ENCODE peak calls at places on chromosome 7, in five cellular contexts. G, P, K, C and N are unnamed samples.

GRCh38 chr7:44283381-44284211 is 41.8 kb downstream of the CAMK2B start:
- DNase-seq in G (no peak), P (no peak), K (peak), C (no peak), N (no peak)

GRCh38 chr7:133695976-133696531 is 431.1 kb upstream of the LRGUK start:
- DNase-seq in G (no peak), P (no peak), K (no peak), C (no peak), N (no peak)

GRCh38 chr7:107913846-107914245 is 22.9 kb downstream of the DLD start:
- DNase-seq in G (no peak), P (no peak), K (no peak), C (no peak), N (no peak)

GRCh38 chr7:42993038-42993437 is 60.9 kb downstream of the MRPL32 start:
- DNase-seq in G (no peak), P (no peak), K (no peak), C (no peak), N (no peak)

GRCh38 chr7:82441916-82442478 is 1.6 kb downstream of the CACNA2D1 start:
- DNase-seq in G (no peak), P (no peak), K (no peak), C (peak), N (no peak)

GRCh38 chr7:107230334-107230733 is 61.5 kb downstream of the HBP1 start:
- DNase-seq in G (no peak), P (no peak), K (no peak), C (no peak), N (no peak)

GRCh38 chr7:55977831-55978230 is 13.4 kb downstream of the NIPSNAP2 start:
- DNase-seq in G (no peak), P (no peak), K (no peak), C (no peak), N (no peak)

GRCh38 chr7:3880221-3880935 is 579.3 kb downstream of the SDK1 start:
- DNase-seq in G (no peak), P (no peak), K (no peak), C (no peak), N (no peak)

GRCh38 chr7:30080818-30081217 is 52.6 kb downstream of the PLEKHA8 start:
- DNase-seq in G (no peak), P (no peak), K (no peak), C (peak), N (no peak)

GRCh38 chr7:153381275-153382119 is 621.9 kb downstream of the ACTR3B start:
- DNase-seq in G (no peak), P (no peak), K (peak), C (peak), N (no peak)

GRCh38 chr7:1512781-1513656 is 8.8 kb upstream of the INTS1 start:
- DNase-seq in G (no peak), P (no peak), K (peak), C (no peak), N (peak)

GRCh38 chr7:7489546-7489945 is 46.1 kb downstream of the COL28A1 start:
- DNase-seq in G (no peak), P (no peak), K (no peak), C (no peak), N (no peak)

GRCh38 chr7:116678812-116679211 is 6.8 kb downstream of the MET start:
- DNase-seq in G (no peak), P (no peak), K (no peak), C (no peak), N (no peak)

GRCh38 chr7:130426541-130426940 is 14.3 kb downstream of the CEP41 start:
- DNase-seq in G (no peak), P (no peak), K (no peak), C (no peak), N (no peak)

GRCh38 chr7:153433223-153433622 is 619.0 kb upstream of the DPP6 start:
- DNase-seq in G (no peak), P (no peak), K (no peak), C (no peak), N (no peak)

GRCh38 chr7:14691597-14692203 is 210.9 kb downstream of the DGKB start:
- DNase-seq in G (peak), P (peak), K (peak), C (peak), N (peak)

GRCh38 chr7:81232084-81232799 is 313.4 kb upstream of the SEMA3C start:
- DNase-seq in G (no peak), P (no peak), K (no peak), C (no peak), N (no peak)

GRCh38 chr7:93108003-93108402 is 9.8 kb downstream of the SAMD9 start:
- DNase-seq in G (no peak), P (no peak), K (no peak), C (no peak), N (no peak)

GRCh38 chr7:99505324-99505662 is 831 bp downstream of the ZKSCAN5 start:
- DNase-seq in G (no peak), P (no peak), K (no peak), C (no peak), N (no peak)

GRCh38 chr7:131649003-131649541 is 92.6 kb upstream of the PODXL start:
- DNase-seq in G (no peak), P (no peak), K (no peak), C (no peak), N (no peak)

GRCh38 chr7:45157653-45158401 is at the start of gene RAMP3:
- DNase-seq in G (no peak), P (no peak), K (peak), C (no peak), N (no peak)

GRCh38 chr7:117656806-117657205 is 177.0 kb downstream of the CFTR start:
- DNase-seq in G (no peak), P (no peak), K (no peak), C (no peak), N (no peak)

GRCh38 chr7:35365523-35365922 is 111.6 kb upstream of the TBX20 start:
- DNase-seq in G (no peak), P (no peak), K (no peak), C (no peak), N (no peak)

GRCh38 chr7:69213882-69214281 is 384.4 kb upstream of the AUTS2 start:
- DNase-seq in G (no peak), P (no peak), K (no peak), C (no peak), N (no peak)

GRCh38 chr7:114823290-114823689 is 98.6 kb upstream of the MDFIC start:
- DNase-seq in G (no peak), P (no peak), K (no peak), C (peak), N (no peak)

GRCh38 chr7:91243591-91244368 is 20.5 kb upstream of the FZD1 start:
- DNase-seq in G (no peak), P (no peak), K (no peak), C (no peak), N (no peak)

GRCh38 chr7:137343483-137343841 is at the start of gene PTN:
- DNase-seq in G (no peak), P (no peak), K (peak), C (peak), N (no peak)

GRCh38 chr7:94400022-94400421 is 5.3 kb downstream of the COL1A2 start:
- DNase-seq in G (no peak), P (no peak), K (no peak), C (no peak), N (no peak)

GRCh38 chr7:56105508-56105907 is 768 bp downstream of the CHCHD2 start:
- DNase-seq in G (no peak), P (no peak), K (no peak), C (no peak), N (no peak)

GRCh38 chr7:100673942-100674431 is 447 bp downstream of the GNB2 start:
- DNase-seq in G (no peak), P (peak), K (peak), C (no peak), N (peak)

GRCh38 chr7:2796358-2797352 is 47.5 kb downstream of the GNA12 start:
- DNase-seq in G (no peak), P (no peak), K (peak), C (no peak), N (no peak)

GRCh38 chr7:54080971-54081370 is 461.2 kb upstream of the VSTM2A start:
- DNase-seq in G (no peak), P (no peak), K (no peak), C (no peak), N (no peak)

GRCh38 chr7:44285561-44285960 is 39.8 kb downstream of the CAMK2B start:
- DNase-seq in G (no peak), P (no peak), K (peak), C (no peak), N (no peak)

GRCh38 chr7:40918701-40919271 is 784.0 kb downstream of the SUGCT start:
- DNase-seq in G (no peak), P (no peak), K (no peak), C (no peak), N (no peak)

GRCh38 chr7:84194484-84195260 is at the start of gene SEMA3A:
- DNase-seq in G (no peak), P (no peak), K (peak), C (peak), N (no peak)

GRCh38 chr7:139828446-139828845 is 618 bp upstream of the TBXAS1 start:
- DNase-seq in G (no peak), P (no peak), K (no peak), C (no peak), N (no peak)

GRCh38 chr7:24971333-24972165 is 8.4 kb downstream of the OSBPL3 start:
- DNase-seq in G (no peak), P (no peak), K (no peak), C (no peak), N (no peak)

GRCh38 chr7:21128418-21128817 is 299.5 kb upstream of the SP4 start:
- DNase-seq in G (no peak), P (no peak), K (no peak), C (no peak), N (no peak)